ENCODE peak calls at places on chromosomes 13 and 19, in nine cellular contexts. One of them, this sample, is unnamed.

GRCh38 chr13:35920816-35921215 is 210.4 kb downstream of the DCLK1 start:
- DNase-seq in brain microvascular endothelial cell: no peak
- DNase-seq in bronchial epithelial cell: no peak
- DNase-seq in fibroblast of the aortic adventitia: no peak
- DNase-seq in AG04450: no peak
- DNase-seq in tibial nerve: no peak
- DNase-seq in prostate gland: no peak
- DNase-seq in adrenal gland: no peak
- DNase-seq in cardiac muscle cell: no peak
- DNase-seq in this sample: no peak

GRCh38 chr13:112737329-112737728 is 47.5 kb downstream of the ATP11A start:
- DNase-seq in brain microvascular endothelial cell: no peak
- DNase-seq in bronchial epithelial cell: no peak
- DNase-seq in fibroblast of the aortic adventitia: no peak
- DNase-seq in AG04450: no peak
- DNase-seq in tibial nerve: no peak
- DNase-seq in prostate gland: no peak
- DNase-seq in adrenal gland: no peak
- DNase-seq in cardiac muscle cell: no peak
- DNase-seq in this sample: no peak

GRCh38 chr19:5623397-5624153 is 692 bp downstream of the SAFB start:
- DNase-seq in brain microvascular endothelial cell: no peak
- DNase-seq in bronchial epithelial cell: no peak
- DNase-seq in fibroblast of the aortic adventitia: no peak
- DNase-seq in AG04450: no peak
- DNase-seq in tibial nerve: no peak
- DNase-seq in prostate gland: no peak
- DNase-seq in adrenal gland: peak
- DNase-seq in cardiac muscle cell: no peak
- DNase-seq in this sample: peak

GRCh38 chr13:72839831-72840426 is 58.0 kb downstream of the PIBF1 start:
- DNase-seq in brain microvascular endothelial cell: peak
- DNase-seq in bronchial epithelial cell: peak
- DNase-seq in fibroblast of the aortic adventitia: peak
- DNase-seq in AG04450: peak
- DNase-seq in tibial nerve: no peak
- DNase-seq in prostate gland: peak
- DNase-seq in adrenal gland: peak
- DNase-seq in cardiac muscle cell: peak
- DNase-seq in this sample: peak

GRCh38 chr13:26872444-26873173 is 112.0 kb upstream of the GPR12 start:
- DNase-seq in brain microvascular endothelial cell: peak
- DNase-seq in bronchial epithelial cell: peak
- DNase-seq in fibroblast of the aortic adventitia: peak
- DNase-seq in AG04450: no peak
- DNase-seq in tibial nerve: no peak
- DNase-seq in prostate gland: peak
- DNase-seq in adrenal gland: peak
- DNase-seq in cardiac muscle cell: peak
- DNase-seq in this sample: peak

GRCh38 chr19:48029431-48029830 is 14.4 kb downstream of the CABP5 start:
- DNase-seq in brain microvascular endothelial cell: no peak
- DNase-seq in bronchial epithelial cell: no peak
- DNase-seq in fibroblast of the aortic adventitia: no peak
- DNase-seq in AG04450: no peak
- DNase-seq in tibial nerve: no peak
- DNase-seq in prostate gland: no peak
- DNase-seq in adrenal gland: no peak
- DNase-seq in cardiac muscle cell: no peak
- DNase-seq in this sample: no peak

GRCh38 chr19:18456974-18457373 is 19.0 kb upstream of the ISYNA1 start:
- DNase-seq in brain microvascular endothelial cell: no peak
- DNase-seq in bronchial epithelial cell: no peak
- DNase-seq in fibroblast of the aortic adventitia: peak
- DNase-seq in AG04450: no peak
- DNase-seq in tibial nerve: peak
- DNase-seq in prostate gland: no peak
- DNase-seq in adrenal gland: peak
- DNase-seq in cardiac muscle cell: no peak
- DNase-seq in this sample: no peak

GRCh38 chr19:33324628-33325027 is 22.3 kb upstream of the CEBPA start:
- DNase-seq in brain microvascular endothelial cell: no peak
- DNase-seq in bronchial epithelial cell: no peak
- DNase-seq in fibroblast of the aortic adventitia: no peak
- DNase-seq in AG04450: no peak
- DNase-seq in tibial nerve: no peak
- DNase-seq in prostate gland: no peak
- DNase-seq in adrenal gland: no peak
- DNase-seq in cardiac muscle cell: no peak
- DNase-seq in this sample: no peak

GRCh38 chr13:89227356-89227755 is 1556.2 kb downstream of the SLITRK5 start:
- DNase-seq in brain microvascular endothelial cell: no peak
- DNase-seq in bronchial epithelial cell: peak
- DNase-seq in fibroblast of the aortic adventitia: no peak
- DNase-seq in AG04450: no peak
- DNase-seq in tibial nerve: no peak
- DNase-seq in prostate gland: no peak
- DNase-seq in adrenal gland: no peak
- DNase-seq in cardiac muscle cell: no peak
- DNase-seq in this sample: no peak

GRCh38 chr13:52707375-52707774 is 32.2 kb downstream of the CNMD start:
- DNase-seq in brain microvascular endothelial cell: no peak
- DNase-seq in bronchial epithelial cell: no peak
- DNase-seq in fibroblast of the aortic adventitia: no peak
- DNase-seq in AG04450: no peak
- DNase-seq in tibial nerve: no peak
- DNase-seq in prostate gland: no peak
- DNase-seq in adrenal gland: no peak
- DNase-seq in cardiac muscle cell: no peak
- DNase-seq in this sample: no peak

GRCh38 chr19:4059931-4060620 is 6.6 kb downstream of the ZBTB7A start:
- DNase-seq in brain microvascular endothelial cell: no peak
- DNase-seq in bronchial epithelial cell: peak
- DNase-seq in fibroblast of the aortic adventitia: peak
- DNase-seq in AG04450: no peak
- DNase-seq in tibial nerve: peak
- DNase-seq in prostate gland: no peak
- DNase-seq in adrenal gland: peak
- DNase-seq in cardiac muscle cell: no peak
- DNase-seq in this sample: no peak

GRCh38 chr13:79937311-79938243 is 403.3 kb downstream of the SPRY2 start:
- DNase-seq in brain microvascular endothelial cell: peak
- DNase-seq in bronchial epithelial cell: peak
- DNase-seq in fibroblast of the aortic adventitia: no peak
- DNase-seq in AG04450: no peak
- DNase-seq in tibial nerve: no peak
- DNase-seq in prostate gland: no peak
- DNase-seq in adrenal gland: no peak
- DNase-seq in cardiac muscle cell: no peak
- DNase-seq in this sample: peak

GRCh38 chr19:35013820-35014754 is 14.0 kb downstream of the GRAMD1A start:
- DNase-seq in brain microvascular endothelial cell: no peak
- DNase-seq in bronchial epithelial cell: no peak
- DNase-seq in fibroblast of the aortic adventitia: no peak
- DNase-seq in AG04450: no peak
- DNase-seq in tibial nerve: no peak
- DNase-seq in prostate gland: no peak
- DNase-seq in adrenal gland: no peak
- DNase-seq in cardiac muscle cell: no peak
- DNase-seq in this sample: no peak

GRCh38 chr13:99196466-99197256 is 4.0 kb upstream of the UBAC2 start:
- DNase-seq in brain microvascular endothelial cell: no peak
- DNase-seq in bronchial epithelial cell: peak
- DNase-seq in fibroblast of the aortic adventitia: no peak
- DNase-seq in AG04450: no peak
- DNase-seq in tibial nerve: no peak
- DNase-seq in prostate gland: no peak
- DNase-seq in adrenal gland: no peak
- DNase-seq in cardiac muscle cell: no peak
- DNase-seq in this sample: peak

GRCh38 chr13:31242342-31242741 is 42.6 kb downstream of the B3GLCT start:
- DNase-seq in brain microvascular endothelial cell: no peak
- DNase-seq in bronchial epithelial cell: peak
- DNase-seq in fibroblast of the aortic adventitia: peak
- DNase-seq in AG04450: no peak
- DNase-seq in tibial nerve: no peak
- DNase-seq in prostate gland: no peak
- DNase-seq in adrenal gland: no peak
- DNase-seq in cardiac muscle cell: no peak
- DNase-seq in this sample: no peak

GRCh38 chr13:37651891-37652290 is 53.3 kb upstream of the POSTN start:
- DNase-seq in brain microvascular endothelial cell: no peak
- DNase-seq in bronchial epithelial cell: no peak
- DNase-seq in fibroblast of the aortic adventitia: no peak
- DNase-seq in AG04450: no peak
- DNase-seq in tibial nerve: no peak
- DNase-seq in prostate gland: no peak
- DNase-seq in adrenal gland: no peak
- DNase-seq in cardiac muscle cell: no peak
- DNase-seq in this sample: no peak

GRCh38 chr13:76980075-76980718 is 11.7 kb upstream of the CLN5 start:
- DNase-seq in brain microvascular endothelial cell: peak
- DNase-seq in bronchial epithelial cell: peak
- DNase-seq in fibroblast of the aortic adventitia: peak
- DNase-seq in AG04450: peak
- DNase-seq in tibial nerve: peak
- DNase-seq in prostate gland: peak
- DNase-seq in adrenal gland: peak
- DNase-seq in cardiac muscle cell: peak
- DNase-seq in this sample: peak

GRCh38 chr19:45498411-45499195 is at the start of gene PPM1N:
- DNase-seq in brain microvascular endothelial cell: no peak
- DNase-seq in bronchial epithelial cell: no peak
- DNase-seq in fibroblast of the aortic adventitia: no peak
- DNase-seq in AG04450: no peak
- DNase-seq in tibial nerve: no peak
- DNase-seq in prostate gland: no peak
- DNase-seq in adrenal gland: peak
- DNase-seq in cardiac muscle cell: peak
- DNase-seq in this sample: no peak

GRCh38 chr13:40568672-40569350 is 97.6 kb downstream of the FOXO1 start:
- DNase-seq in brain microvascular endothelial cell: no peak
- DNase-seq in bronchial epithelial cell: no peak
- DNase-seq in fibroblast of the aortic adventitia: peak
- DNase-seq in AG04450: no peak
- DNase-seq in tibial nerve: no peak
- DNase-seq in prostate gland: no peak
- DNase-seq in adrenal gland: no peak
- DNase-seq in cardiac muscle cell: no peak
- DNase-seq in this sample: peak

DNA sequence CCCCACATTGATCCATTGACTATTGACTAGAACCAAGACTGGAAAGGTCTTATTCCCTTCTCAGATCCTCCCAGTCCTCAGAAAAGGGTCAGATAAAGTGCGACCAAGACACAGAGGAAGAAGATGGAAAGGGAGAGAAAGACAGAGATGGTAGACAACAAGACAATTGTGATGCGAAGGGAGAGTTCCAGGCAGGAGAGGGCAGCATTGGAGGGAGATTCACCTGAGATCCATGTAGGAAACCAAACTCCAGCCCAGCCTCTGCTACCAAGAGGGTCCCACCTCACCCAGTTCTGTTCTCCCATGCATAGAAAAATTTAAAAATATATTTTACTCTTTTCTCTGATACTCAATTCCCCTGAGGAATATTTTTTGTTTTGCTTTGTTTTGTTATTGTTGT is 67.3 kb upstream of the TSHZ3 start:
- DNase-seq in brain microvascular endothelial cell: no peak
- DNase-seq in bronchial epithelial cell: no peak
- DNase-seq in fibroblast of the aortic adventitia: no peak
- DNase-seq in AG04450: no peak
- DNase-seq in tibial nerve: no peak
- DNase-seq in prostate gland: no peak
- DNase-seq in adrenal gland: no peak
- DNase-seq in cardiac muscle cell: no peak
- DNase-seq in this sample: no peak
- TF ChIP-seq CTCF in brain microvascular endothelial cell: no peak
- TF ChIP-seq CTCF in bronchial epithelial cell: no peak
- TF ChIP-seq CTCF in fibroblast of the aortic adventitia: no peak
- TF ChIP-seq CTCF in AG04450: no peak
- TF ChIP-seq CTCF in tibial nerve: no peak
- TF ChIP-seq CTCF in prostate gland: no peak
- TF ChIP-seq CTCF in adrenal gland: no peak
- TF ChIP-seq CTCF in cardiac muscle cell: no peak
- TF ChIP-seq CTCF in this sample: no peak

GRCh38 chr19:6769006-6769637 is 1.9 kb upstream of the SH2D3A start:
- DNase-seq in brain microvascular endothelial cell: no peak
- DNase-seq in bronchial epithelial cell: no peak
- DNase-seq in fibroblast of the aortic adventitia: peak
- DNase-seq in AG04450: no peak
- DNase-seq in tibial nerve: no peak
- DNase-seq in prostate gland: no peak
- DNase-seq in adrenal gland: no peak
- DNase-seq in cardiac muscle cell: peak
- DNase-seq in this sample: no peak
- TF ChIP-seq CTCF in brain microvascular endothelial cell: peak
- TF ChIP-seq CTCF in bronchial epithelial cell: peak
- TF ChIP-seq CTCF in fibroblast of the aortic adventitia: peak
- TF ChIP-seq CTCF in AG04450: peak
- TF ChIP-seq CTCF in tibial nerve: no peak
- TF ChIP-seq CTCF in prostate gland: peak
- TF ChIP-seq CTCF in adrenal gland: peak
- TF ChIP-seq CTCF in cardiac muscle cell: peak
- TF ChIP-seq CTCF in this sample: peak

GRCh38 chr13:58318495-58319167 is 687.1 kb downstream of the PCDH17 start:
- DNase-seq in brain microvascular endothelial cell: no peak
- DNase-seq in bronchial epithelial cell: no peak
- DNase-seq in fibroblast of the aortic adventitia: no peak
- DNase-seq in AG04450: no peak
- DNase-seq in tibial nerve: no peak
- DNase-seq in prostate gland: no peak
- DNase-seq in adrenal gland: no peak
- DNase-seq in cardiac muscle cell: no peak
- DNase-seq in this sample: no peak

DNA sequence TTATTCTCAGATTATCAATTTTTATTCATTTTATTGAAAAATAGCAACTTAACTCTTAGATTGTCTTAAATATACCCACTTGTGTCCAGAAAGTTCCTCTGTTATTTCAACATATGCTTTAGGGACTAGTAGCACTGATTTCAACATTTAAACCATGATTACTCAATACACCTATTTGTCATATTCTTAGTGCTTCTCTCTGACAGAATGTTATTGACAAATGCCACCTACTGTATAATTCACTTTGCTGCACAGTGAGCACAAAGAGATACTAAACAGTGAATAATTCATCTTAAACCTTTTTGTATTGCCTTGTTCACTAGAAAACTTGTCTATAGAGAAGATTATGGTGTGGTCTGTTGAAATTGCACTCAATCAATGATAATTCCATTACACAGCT is 692.6 kb downstream of the PCDH17 start:
- DNase-seq in brain microvascular endothelial cell: no peak
- DNase-seq in bronchial epithelial cell: peak
- DNase-seq in fibroblast of the aortic adventitia: no peak
- DNase-seq in AG04450: no peak
- DNase-seq in tibial nerve: no peak
- DNase-seq in prostate gland: no peak
- DNase-seq in adrenal gland: no peak
- DNase-seq in cardiac muscle cell: no peak
- DNase-seq in this sample: no peak
- TF ChIP-seq CTCF in brain microvascular endothelial cell: no peak
- TF ChIP-seq CTCF in bronchial epithelial cell: no peak
- TF ChIP-seq CTCF in fibroblast of the aortic adventitia: no peak
- TF ChIP-seq CTCF in AG04450: no peak
- TF ChIP-seq CTCF in tibial nerve: no peak
- TF ChIP-seq CTCF in prostate gland: no peak
- TF ChIP-seq CTCF in adrenal gland: no peak
- TF ChIP-seq CTCF in cardiac muscle cell: no peak
- TF ChIP-seq CTCF in this sample: no peak

GRCh38 chr19:13241321-13242104 is 91.3 kb downstream of the IER2 start:
- DNase-seq in brain microvascular endothelial cell: no peak
- DNase-seq in bronchial epithelial cell: no peak
- DNase-seq in fibroblast of the aortic adventitia: no peak
- DNase-seq in AG04450: no peak
- DNase-seq in tibial nerve: no peak
- DNase-seq in prostate gland: no peak
- DNase-seq in adrenal gland: no peak
- DNase-seq in cardiac muscle cell: no peak
- DNase-seq in this sample: no peak
- TF ChIP-seq CTCF in brain microvascular endothelial cell: peak
- TF ChIP-seq CTCF in bronchial epithelial cell: peak
- TF ChIP-seq CTCF in fibroblast of the aortic adventitia: no peak
- TF ChIP-seq CTCF in AG04450: no peak
- TF ChIP-seq CTCF in tibial nerve: no peak
- TF ChIP-seq CTCF in prostate gland: no peak
- TF ChIP-seq CTCF in adrenal gland: no peak
- TF ChIP-seq CTCF in cardiac muscle cell: no peak
- TF ChIP-seq CTCF in this sample: no peak

This sample was measured in endothelial cell of umbilical vein.